ENCODE peak calls at places on chromosomes 6 and 20, in four cellular contexts. Q, C, I and E are unnamed samples.

GRCh38 chr6:90175627-90176538 is 120.8 kb downstream of the BACH2 start:
- DNase-seq in I (no peak), Q (no peak), C (no peak), E (no peak)

GRCh38 chr20:12287575-12287974 is 369.9 kb downstream of the BTBD3 start:
- DNase-seq in I (no peak), C (peak), Q (no peak), E (no peak)

GRCh38 chr20:45279992-45280391 is 25.6 kb upstream of the SLPI start:
- DNase-seq in Q (no peak), I (no peak), C (no peak), E (no peak)

GRCh38 chr6:147201885-147202515 is 2.2 kb upstream of the STXBP5 start:
- DNase-seq in I (peak), C (peak), Q (no peak), E (no peak)

GRCh38 chr6:95203153-95203754 is 374.1 kb upstream of the MANEA start:
- DNase-seq in C (peak), I (peak), Q (no peak), E (no peak)

GRCh38 chr20:38790210-38791053 is 15.1 kb upstream of the PPP1R16B start:
- DNase-seq in I (no peak), C (peak), Q (no peak), E (no peak)

GRCh38 chr6:2216794-2217383 is 28.5 kb downstream of the GMDS start:
- DNase-seq in Q (no peak), C (no peak), I (no peak), E (no peak)

GRCh38 chr6:21469213-21469612 is 124.3 kb upstream of the SOX4 start:
- DNase-seq in I (no peak), C (no peak), Q (no peak), E (no peak)

GRCh38 chr6:5537967-5538366 is 276.7 kb downstream of the FARS2 start:
- DNase-seq in I (no peak), Q (no peak), C (peak), E (no peak)

GRCh38 chr6:106334646-106335448 is 9.3 kb upstream of the ATG5 start:
- DNase-seq in Q (peak), C (peak), I (no peak), E (peak)

GRCh38 chr20:10673176-10673830 is 496 bp downstream of the JAG1 start:
- DNase-seq in I (no peak), C (no peak), Q (peak), E (peak)

GRCh38 chr6:112526594-112526993 is 179.5 kb downstream of the RFPL4B start:
- DNase-seq in C (no peak), I (no peak), Q (no peak), E (no peak)

GRCh38 chr20:49399329-49399728 is 83.1 kb downstream of the KCNB1 start:
- DNase-seq in Q (no peak), C (peak), I (peak), E (no peak)

GRCh38 chr6:33812669-33813068 is 8.9 kb upstream of the MLN start:
- DNase-seq in C (peak), I (no peak), Q (no peak), E (peak)

GRCh38 chr6:92132446-92132845 is 1286.9 kb downstream of the EPHA7 start:
- DNase-seq in C (no peak), Q (no peak), I (no peak), E (no peak)

GRCh38 chr6:776394-777041 is 83.6 kb upstream of the EXOC2 start:
- DNase-seq in I (no peak), C (no peak), Q (no peak), E (no peak)

GRCh38 chr20:56003966-56004365 is 1.4 kb downstream of the CBLN4 start:
- DNase-seq in Q (peak), I (no peak), C (no peak), E (no peak)

GRCh38 chr6:6785163-6785521 is 196.6 kb downstream of the LY86 start:
- DNase-seq in I (no peak), C (peak), Q (no peak), E (no peak)

GRCh38 chr20:1463971-1464570 is 2.6 kb downstream of the NSFL1C start:
- DNase-seq in C (no peak), I (no peak), Q (no peak), E (no peak)

GRCh38 chr20:49601153-49601924 is 33.4 kb upstream of the PTGIS start:
- DNase-seq in C (no peak), I (no peak), Q (no peak), E (no peak)

GRCh38 chr6:15504040-15504491 is 158.8 kb downstream of the DTNBP1 start:
- DNase-seq in C (peak), Q (no peak), I (peak), E (no peak)

GRCh38 chr20:48827880-48828733 is at the start of gene PREX1:
- DNase-seq in I (peak), Q (peak), C (peak), E (peak)

GRCh38 chr6:21586760-21587181 is 6.8 kb upstream of the SOX4 start:
- DNase-seq in Q (no peak), I (peak), C (no peak), E (peak)

GRCh38 chr6:30568245-30568644 is 3.0 kb upstream of the ABCF1 start:
- DNase-seq in I (no peak), C (no peak), Q (no peak), E (no peak)

GRCh38 chr6:26315274-26315673 is 49.7 kb upstream of the BTN3A2 start:
- DNase-seq in I (no peak), Q (no peak), C (no peak), E (no peak)

GRCh38 chr6:151649835-151650234 is 156.0 kb downstream of the CCDC170 start:
- DNase-seq in I (no peak), C (no peak), Q (no peak), E (no peak)

GRCh38 chr20:40766081-40766480 is 77.0 kb upstream of the MAFB start:
- DNase-seq in C (no peak), I (no peak), Q (no peak), E (no peak)

GRCh38 chr20:16417001-16417400 is 156.2 kb downstream of the KIF16B start:
- DNase-seq in I (no peak), C (no peak), Q (no peak), E (no peak)

GRCh38 chr20:16260911-16261310 is 312.3 kb downstream of the KIF16B start:
- DNase-seq in Q (no peak), C (no peak), I (no peak), E (no peak)

GRCh38 chr6:44530209-44530909 is 142.9 kb downstream of the CDC5L start:
- DNase-seq in C (no peak), Q (no peak), I (no peak), E (no peak)

GRCh38 chr6:90319044-90319443 is 22.4 kb upstream of the BACH2 start:
- DNase-seq in Q (no peak), C (no peak), I (no peak), E (no peak)

GRCh38 chr6:143522034-143522600 is 10.6 kb upstream of the FUCA2 start:
- DNase-seq in I (no peak), C (no peak), Q (no peak), E (no peak)

GRCh38 chr6:105400501-105400900 is 2.4 kb downstream of the PREP start:
- DNase-seq in Q (no peak), C (peak), I (no peak), E (no peak)

GRCh38 chr6:163706688-163707087 is 292.2 kb downstream of the QKI start:
- DNase-seq in I (no peak), Q (no peak), C (no peak), E (no peak)

GRCh38 chr6:87012035-87012434 is 74.7 kb downstream of the HTR1E start:
- DNase-seq in I (no peak), C (no peak), Q (no peak), E (no peak)

GRCh38 chr6:148959008-148959407 is 212.2 kb downstream of the UST start:
- DNase-seq in I (no peak), Q (no peak), C (peak), E (no peak)

GRCh38 chr6:89057759-89058158 is 22.8 kb upstream of the PNRC1 start:
- DNase-seq in Q (no peak), I (no peak), C (no peak), E (no peak)

GRCh38 chr6:6886160-6886885 is 221.4 kb upstream of the RREB1 start:
- DNase-seq in I (no peak), Q (peak), C (no peak), E (no peak)

GRCh38 chr20:61487346-61488022 is 235.4 kb downstream of the CDH4 start:
- DNase-seq in C (peak), Q (no peak), I (peak), E (no peak)

GRCh38 chr20:51767867-51768758 is at the start of gene ATP9A:
- DNase-seq in C (peak), Q (peak), I (no peak), E (peak)
- TF ChIP-seq CTCF in C (no peak), Q (no peak), I (no peak), E (no peak)

DNA sequence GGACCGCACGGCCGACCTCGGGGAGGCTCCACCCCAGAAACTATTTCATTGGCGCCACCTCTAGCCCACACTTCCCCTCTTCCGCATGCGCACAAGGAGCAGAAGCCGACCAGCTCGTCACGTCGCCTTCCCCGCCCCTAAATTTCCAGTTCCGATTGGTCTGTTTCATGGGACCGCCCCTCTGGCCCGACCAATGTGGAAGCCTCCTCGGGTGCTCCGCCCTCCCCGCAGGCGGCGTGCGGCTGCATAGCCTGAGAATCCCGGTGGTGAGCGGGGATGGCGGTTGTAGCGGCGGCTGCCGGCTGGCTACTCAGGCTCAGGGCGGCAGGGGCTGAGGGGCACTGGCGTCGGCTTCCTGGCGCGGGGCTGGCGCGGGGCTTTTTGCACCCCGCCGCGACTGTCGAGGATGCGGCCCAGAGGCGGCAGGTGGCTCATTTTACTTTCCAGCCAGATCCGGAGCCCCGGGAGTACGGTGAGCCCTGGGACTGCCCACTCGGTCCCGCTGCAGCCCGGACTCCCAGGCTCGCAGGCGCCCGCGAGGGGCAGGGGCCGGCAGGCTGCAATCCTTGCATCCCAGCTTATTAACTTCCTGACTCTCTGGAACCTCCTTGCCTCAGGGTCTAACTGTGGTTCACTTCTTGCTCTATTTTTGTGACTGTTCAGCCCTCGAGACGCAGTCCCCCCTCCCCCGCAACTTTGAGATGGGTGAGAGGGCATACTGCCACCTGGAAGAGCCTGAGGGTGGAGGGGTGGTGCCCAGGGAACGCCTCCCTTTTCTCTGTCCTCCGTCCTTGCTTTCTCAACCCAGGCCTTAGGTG is at the start of gene BCKDHB:
- DNase-seq in C (peak), I (peak), Q (peak), E (peak)
- TF ChIP-seq CTCF in C (no peak), I (no peak), Q (no peak), E (no peak)

DNA sequence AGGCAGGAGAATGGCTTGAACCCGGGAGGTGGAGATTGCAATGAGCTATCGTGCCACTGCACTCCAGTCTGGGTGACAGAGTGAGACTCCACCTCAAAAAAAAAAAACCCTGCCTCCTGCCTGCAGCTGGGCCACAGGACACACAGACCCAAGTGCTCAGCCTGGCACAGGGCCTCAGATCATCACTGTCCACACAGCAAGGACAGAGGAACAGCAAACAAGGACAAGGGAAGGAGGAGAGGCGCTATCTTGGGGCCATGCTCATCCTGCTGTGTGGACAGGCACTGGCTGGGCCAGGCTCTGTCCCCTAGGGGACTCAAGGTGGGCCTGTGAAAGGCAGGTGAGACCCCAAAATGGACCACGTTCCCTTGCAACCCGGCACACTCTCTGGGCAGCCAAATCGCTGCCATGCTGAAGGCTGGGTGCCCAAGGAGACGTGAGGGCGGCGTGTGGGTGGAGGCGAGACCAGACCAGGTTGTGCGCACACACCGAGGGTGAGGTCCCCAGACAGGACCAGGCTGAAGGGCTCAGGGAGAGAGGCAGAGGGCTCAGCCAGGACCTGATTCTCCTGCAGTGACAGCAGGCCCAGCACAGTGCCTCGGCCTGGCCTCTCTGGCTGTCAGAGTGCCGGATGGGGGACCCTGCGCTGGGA is 9.1 kb downstream of the UCKL1 start:
- DNase-seq in I (no peak), Q (peak), C (no peak), E (no peak)
- TF ChIP-seq CTCF in I (no peak), Q (no peak), C (no peak), E (no peak)

DNA sequence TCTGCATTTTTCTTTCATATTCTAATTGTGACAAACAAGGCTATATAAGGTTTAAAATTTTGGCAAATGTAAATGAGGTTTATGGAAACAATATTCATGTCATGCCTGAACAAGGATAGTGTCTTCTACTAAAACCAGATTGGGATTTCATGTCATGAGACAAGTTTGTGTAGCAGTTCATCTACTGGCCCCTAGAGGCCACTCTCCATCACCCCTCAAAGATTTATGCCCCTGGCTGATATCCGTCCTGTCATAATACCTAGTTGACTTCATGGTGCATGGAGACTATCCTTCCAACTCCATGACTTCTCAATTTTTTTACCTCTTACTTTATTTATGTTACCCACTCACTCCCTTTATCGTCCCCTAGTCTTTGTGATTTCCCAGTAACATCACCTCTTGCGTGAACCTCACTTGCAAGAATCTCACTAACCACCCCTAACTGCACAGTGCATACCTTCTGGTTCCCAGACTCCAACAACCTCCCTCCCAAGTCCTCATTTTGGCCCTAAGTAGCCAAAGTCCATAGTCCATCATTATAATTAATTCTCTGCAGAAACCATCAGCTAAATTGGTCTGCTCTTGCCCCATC is 179.8 kb downstream of the TASP1 start:
- DNase-seq in I (peak), Q (no peak), C (peak), E (no peak)
- TF ChIP-seq CTCF in I (peak), Q (peak), C (peak), E (peak)

DNA sequence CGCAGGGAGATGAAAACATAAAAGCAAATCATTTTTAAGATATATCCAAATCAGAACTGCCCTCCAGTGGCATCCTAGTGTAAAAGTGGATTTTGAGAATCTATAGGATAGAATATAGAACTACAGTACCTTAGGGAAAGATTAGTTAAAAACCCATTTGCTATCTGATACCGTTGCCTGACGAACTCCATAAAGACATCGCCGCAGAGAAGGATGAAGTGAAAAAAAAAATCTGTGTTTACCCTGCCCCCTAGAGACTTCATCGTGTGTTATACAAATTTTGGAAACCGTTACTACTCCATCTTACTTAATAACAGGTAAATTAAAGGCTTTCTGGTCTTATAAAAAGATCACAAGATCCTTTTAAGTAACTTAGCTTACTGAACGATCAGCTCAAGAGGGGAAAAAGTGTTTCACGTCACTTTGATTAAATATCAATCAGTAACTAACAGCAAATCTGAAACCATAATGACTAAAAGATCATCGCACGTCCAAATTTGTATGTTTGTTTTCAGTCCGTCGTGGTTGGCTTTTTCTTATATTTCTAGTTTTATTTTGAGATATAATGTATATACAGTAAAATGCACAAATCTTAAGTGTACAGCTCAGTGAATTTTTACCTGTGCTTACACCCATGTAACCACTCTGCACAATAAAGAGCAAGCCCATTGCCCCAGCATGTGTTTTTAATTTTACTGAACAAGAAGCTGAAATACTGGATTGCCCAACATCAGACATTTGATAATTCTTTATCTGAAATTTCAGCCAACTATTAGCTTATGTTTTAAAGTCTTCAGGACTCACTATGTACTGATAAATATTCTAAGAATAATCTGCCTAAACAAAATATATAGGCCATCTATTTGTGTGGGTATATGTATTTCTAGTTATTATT is 879 bp upstream of the MCM3 start:
- DNase-seq in I (no peak), Q (no peak), C (peak), E (no peak)
- TF ChIP-seq CTCF in I (no peak), Q (no peak), C (peak), E (no peak)

DNA sequence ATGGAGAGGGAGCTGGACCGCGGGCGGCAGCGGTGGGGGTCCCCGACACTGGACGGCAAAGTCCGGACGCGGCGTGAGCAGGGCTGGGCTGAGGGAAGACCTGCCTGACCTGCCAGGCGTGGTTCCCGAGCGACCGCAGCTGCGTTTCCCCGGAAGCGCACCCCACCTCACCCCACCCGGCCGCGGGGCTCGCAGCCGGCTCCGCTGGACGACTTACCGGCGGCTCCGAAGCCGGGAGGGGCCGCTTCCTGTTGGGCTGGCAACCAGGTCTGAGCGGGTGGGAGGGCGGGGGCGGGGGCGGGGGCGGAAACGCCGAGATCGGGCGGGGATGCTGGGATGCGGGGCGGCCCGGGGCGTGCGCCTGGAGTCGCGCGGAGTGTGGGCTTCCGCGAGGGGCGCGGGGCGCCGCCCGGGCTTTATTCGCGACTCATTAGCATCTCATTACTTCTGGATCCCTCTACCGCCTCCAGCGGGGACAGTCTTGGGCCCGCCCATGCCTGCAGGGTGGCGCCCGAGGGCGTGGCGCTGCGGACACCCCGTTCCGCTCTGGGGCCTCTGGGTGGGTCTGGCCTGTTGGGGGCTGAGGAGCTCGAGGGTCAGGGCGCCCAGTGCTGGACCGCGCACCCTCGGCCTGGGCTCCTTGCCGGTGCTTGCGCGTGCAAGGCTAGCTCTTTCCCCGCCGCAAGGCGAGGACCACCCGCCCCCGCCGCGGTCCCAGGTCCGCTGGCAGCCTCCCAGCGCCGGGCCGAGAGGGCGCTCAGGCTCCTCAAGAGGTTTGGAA is at the start of gene MICAL1:
- DNase-seq in C (peak), I (peak), Q (peak), E (peak)
- TF ChIP-seq CTCF in C (peak), I (peak), Q (peak), E (peak)

GRCh38 chr6:52983159-52983848 is 11.8 kb downstream of the GSTA4 start:
- DNase-seq in C (no peak), I (no peak), Q (no peak), E (no peak)
- TF ChIP-seq CTCF in C (no peak), I (no peak), Q (no peak), E (no peak)

GRCh38 chr6:127188752-127189151 is 70.3 kb downstream of the RSPO3 start:
- DNase-seq in C (no peak), I (no peak), Q (no peak), E (no peak)

GRCh38 chr6:127190552-127190951 is 72.1 kb downstream of the RSPO3 start:
- DNase-seq in Q (no peak), I (no peak), C (peak), E (no peak)

GRCh38 chr6:127192911-127193503 is 73.7 kb upstream of the RNF146 start:
- DNase-seq in C (peak), Q (no peak), I (no peak), E (no peak)

GRCh38 chr6:127195833-127196232 is 70.8 kb upstream of the RNF146 start:
- DNase-seq in C (no peak), Q (no peak), I (no peak), E (no peak)

GRCh38 chr6:127191716-127192115 is 73.2 kb downstream of the RSPO3 start:
- DNase-seq in C (peak), I (no peak), Q (no peak), E (no peak)
- TF ChIP-seq CTCF in C (no peak), I (no peak), Q (no peak), E (no peak)